ENCODE peak calls at places on chromosomes 7 and 10, in five cellular contexts. H is hepatocyte, Q is NT2/D1, Z is mucosa of descending colon, N is tibial nerve. U is an unnamed sample.
A peak's percentile ranks its signal among the peaks of the same experiment; 100 is the strongest.

GRCh38 chr10:113987805-113988204 is 55.9 kb upstream of the ADRB1 start:
- DNase-seq in Z (peak; percentile 57), N (peak; percentile 50), Q (no peak), H (no peak), U (no peak)

GRCh38 chr10:60942604-60943269 is 1.2 kb downstream of the RHOBTB1 start:
- DNase-seq in H (peak; percentile 65), Q (no peak), N (peak; percentile 57), Z (peak; percentile 68), U (peak; percentile 82)

GRCh38 chr7:151740180-151740845 is 136.6 kb downstream of the PRKAG2 start:
- DNase-seq in Z (no peak), N (no peak), Q (no peak), H (no peak), U (no peak)

GRCh38 chr7:51430480-51431086 is 114.0 kb upstream of the COBL start:
- DNase-seq in Z (peak; percentile 80), H (peak; percentile 78), Q (peak; percentile 76), N (peak; percentile 65), U (peak; percentile 75)

GRCh38 chr10:130024779-130025178 is 60.7 kb upstream of the EBF3 start:
- DNase-seq in N (no peak), Z (no peak), Q (no peak), H (no peak), U (no peak)

GRCh38 chr7:139471740-139472353 is 11.6 kb downstream of the KLRG2 start:
- DNase-seq in Q (no peak), H (no peak), Z (no peak), N (no peak), U (no peak)

GRCh38 chr10:48759113-48759901 is 74.6 kb downstream of the WDFY4 start:
- DNase-seq in Q (no peak), Z (no peak), N (peak; percentile 1), H (no peak), U (no peak)

GRCh38 chr10:21055339-21056135 is 158.4 kb upstream of the NEBL start:
- DNase-seq in Z (no peak), N (no peak), Q (no peak), H (no peak), U (no peak)

GRCh38 chr7:36032362-36032818 is 120.7 kb upstream of the EEPD1 start:
- DNase-seq in H (no peak), N (no peak), Z (no peak), Q (no peak), U (no peak)

GRCh38 chr10:127041561-127041960 is 136.3 kb downstream of the DOCK1 start:
- DNase-seq in N (no peak), Q (no peak), H (no peak), Z (no peak), U (no peak)

GRCh38 chr10:30200019-30200415 is 140.6 kb upstream of the JCAD start:
- DNase-seq in Z (no peak), H (no peak), N (no peak), Q (no peak), U (no peak)

GRCh38 chr7:86991844-86992243 is 67.6 kb downstream of the ELAPOR2 start:
- DNase-seq in Z (no peak), H (no peak), Q (no peak), N (no peak), U (no peak)

GRCh38 chr7:125279956-125280355 is 350.3 kb upstream of the POT1 start:
- DNase-seq in Q (no peak), Z (no peak), N (no peak), H (no peak), U (no peak)

GRCh38 chr7:25759281-25759680 is 392.7 kb upstream of the NFE2L3 start:
- DNase-seq in Z (no peak), H (no peak), N (no peak), Q (no peak), U (no peak)

GRCh38 chr7:126411032-126411820 is 841.5 kb downstream of the GRM8 start:
- DNase-seq in Q (no peak), Z (no peak), N (no peak), H (no peak), U (no peak)

GRCh38 chr10:116127296-116127695 is 145.7 kb downstream of the GFRA1 start:
- DNase-seq in Z (no peak), N (no peak), H (no peak), Q (no peak), U (no peak)

GRCh38 chr7:7681191-7681935 is 37.0 kb downstream of the RPA3 start:
- DNase-seq in Z (peak; percentile 89), N (peak; percentile 92), H (peak; percentile 65), Q (peak; percentile 32), U (no peak)

GRCh38 chr10:7412482-7413251 is 1.8 kb upstream of the SFMBT2 start:
- DNase-seq in Q (no peak), Z (peak; percentile 49), N (no peak), H (peak; percentile 63), U (peak; percentile 62)

GRCh38 chr10:129924375-129925085 is 39.5 kb downstream of the EBF3 start:
- DNase-seq in H (no peak), N (no peak), Q (no peak), Z (no peak), U (no peak)

GRCh38 chr7:157150825-157151412 is 12.2 kb downstream of the UBE3C start:
- DNase-seq in N (no peak), Q (no peak), H (peak; percentile 71), Z (no peak), U (no peak)

GRCh38 chr7:116955801-116956514 is 2.7 kb downstream of the ST7 start:
- DNase-seq in N (peak; percentile 14), Q (no peak), H (no peak), Z (no peak), U (no peak)

GRCh38 chr10:17073720-17074547 is 55.7 kb downstream of the CUBN start:
- DNase-seq in N (no peak), Q (no peak), H (no peak), Z (no peak), U (no peak)

GRCh38 chr7:156640949-156641485 is 443 bp downstream of the RNF32 start:
- DNase-seq in Z (peak; percentile 64), Q (no peak), N (no peak), H (peak; percentile 64), U (no peak)

GRCh38 chr10:43354879-43355380 is 16.5 kb upstream of the FXYD4 start:
- DNase-seq in H (no peak), Z (no peak), Q (no peak), N (no peak), U (no peak)

GRCh38 chr7:155378580-155378934 is 79.4 kb upstream of the EN2 start:
- DNase-seq in Z (no peak), N (no peak), H (no peak), Q (no peak), U (no peak)

DNA sequence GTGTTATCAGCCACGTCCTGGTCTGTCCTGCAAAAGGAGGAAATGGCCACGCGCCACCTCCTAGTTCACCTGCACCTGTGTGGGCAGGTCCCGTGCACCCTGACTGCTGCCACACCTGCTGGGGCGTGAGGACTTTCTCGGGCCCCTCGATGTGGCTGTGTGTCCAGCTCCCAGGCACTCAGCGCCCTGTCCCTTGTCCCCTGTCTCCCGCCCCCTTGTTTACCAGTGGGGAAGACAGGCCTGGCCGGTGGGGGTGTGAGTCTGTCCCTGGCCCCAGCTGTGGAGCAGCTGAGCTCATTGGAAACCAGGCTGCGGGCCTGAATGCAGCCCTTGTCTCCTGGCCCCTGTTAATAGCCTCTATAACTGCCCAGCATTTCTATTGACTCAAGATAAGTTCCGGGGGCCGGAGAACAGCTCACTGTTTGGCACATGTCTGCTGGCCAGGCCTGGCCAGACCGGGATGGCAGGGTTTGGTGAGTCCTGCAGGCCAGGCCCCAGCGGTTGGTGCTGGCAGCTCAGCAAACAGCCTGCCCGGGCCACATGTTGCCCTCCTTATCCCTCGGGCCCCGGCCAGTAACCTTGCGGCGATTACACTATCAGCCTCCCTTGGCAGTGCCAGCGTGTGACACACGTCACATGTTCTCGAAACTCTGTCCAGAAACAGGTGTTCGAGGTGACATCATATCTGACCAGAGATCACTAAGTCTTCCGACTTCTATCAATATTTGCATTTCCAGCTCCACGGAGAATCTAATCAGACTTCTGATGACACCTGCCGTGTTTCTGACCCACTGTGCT is 52.1 kb downstream of the FOXL3 start:
- DNase-seq in N (no peak), Z (peak; percentile 76), H (peak; percentile 80), Q (no peak), U (peak; percentile 79)
- H3K4me1 ChIP-seq in N (no peaks in the 10 kb centered on the region), Z (peaks cover 14% of the 10 kb centered on the region), H (peaks cover 27% of the 10 kb centered on the region), Q (peaks cover 10% of the 10 kb centered on the region), U (no peaks in the 10 kb centered on the region)

GRCh38 chr7:43588477-43589132 is 5.7 kb downstream of the STK17A start:
- DNase-seq in H (no peak), Q (no peak), Z (no peak), N (no peak), U (no peak)
- H3K4me1 ChIP-seq in H (peaks cover 18% of the 10 kb centered on the region), Q (peaks cover 3% of the 10 kb centered on the region), Z (peaks cover 57% of the 10 kb centered on the region), N (no peaks in the 10 kb centered on the region), U (peaks cover 3% of the 10 kb centered on the region)

GRCh38 chr7:38186593-38187314 is 8.7 kb downstream of the STARD3NL start:
- DNase-seq in Z (no peak), H (no peak), N (no peak), Q (no peak), U (no peak)

GRCh38 chr7:38189256-38189938 is 11.4 kb downstream of the STARD3NL start:
- DNase-seq in Z (no peak), H (no peak), Q (no peak), N (no peak), U (no peak)

GRCh38 chr7:38185938-38186337 is 7.9 kb downstream of the STARD3NL start:
- DNase-seq in H (no peak), N (no peak), Q (no peak), Z (no peak), U (no peak)

GRCh38 chr7:38190010-38190409 is 12.0 kb downstream of the STARD3NL start:
- DNase-seq in Z (no peak), H (no peak), Q (no peak), N (no peak), U (no peak)

DNA sequence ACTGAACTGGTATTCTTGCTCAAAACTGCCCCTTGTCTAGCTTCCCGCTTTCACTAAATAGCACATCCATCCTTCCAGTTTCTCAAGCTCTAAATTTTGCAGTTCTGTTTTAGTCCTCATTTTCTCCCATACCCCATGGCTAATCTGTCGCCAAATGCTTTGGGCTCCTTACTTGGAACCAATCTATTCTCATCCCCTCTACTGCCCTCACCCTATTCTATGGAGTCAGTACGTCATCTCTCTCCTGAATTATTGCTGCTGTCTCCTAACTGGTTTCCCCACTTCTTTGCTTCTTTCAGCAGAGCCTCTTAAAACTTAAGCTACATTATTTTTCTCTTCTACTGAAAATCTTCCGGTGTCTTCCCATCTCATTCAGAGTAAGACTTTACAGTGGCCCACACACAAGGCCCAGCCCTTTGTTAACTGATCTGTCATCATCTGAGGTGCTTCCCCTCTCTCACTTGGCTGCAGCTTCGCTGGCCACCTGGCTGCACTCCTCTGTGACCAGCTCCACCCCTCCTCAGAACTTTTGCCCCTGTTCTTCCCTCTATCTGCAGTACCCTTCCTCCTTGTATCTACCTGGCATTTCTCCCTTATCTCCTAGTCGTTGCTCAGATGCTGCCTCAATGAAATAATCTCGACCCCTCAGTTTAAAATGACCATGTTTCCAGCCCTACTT is 9.9 kb downstream of the STARD3NL start:
- DNase-seq in Z (no peak), N (no peak), Q (no peak), H (no peak), U (no peak)
- H3K4me1 ChIP-seq in Z (peaks cover 2% of the 10 kb centered on the region), N (no peaks in the 10 kb centered on the region), Q (no peaks in the 10 kb centered on the region), H (peaks cover 5% of the 10 kb centered on the region), U (peaks cover 6% of the 10 kb centered on the region)

DNA sequence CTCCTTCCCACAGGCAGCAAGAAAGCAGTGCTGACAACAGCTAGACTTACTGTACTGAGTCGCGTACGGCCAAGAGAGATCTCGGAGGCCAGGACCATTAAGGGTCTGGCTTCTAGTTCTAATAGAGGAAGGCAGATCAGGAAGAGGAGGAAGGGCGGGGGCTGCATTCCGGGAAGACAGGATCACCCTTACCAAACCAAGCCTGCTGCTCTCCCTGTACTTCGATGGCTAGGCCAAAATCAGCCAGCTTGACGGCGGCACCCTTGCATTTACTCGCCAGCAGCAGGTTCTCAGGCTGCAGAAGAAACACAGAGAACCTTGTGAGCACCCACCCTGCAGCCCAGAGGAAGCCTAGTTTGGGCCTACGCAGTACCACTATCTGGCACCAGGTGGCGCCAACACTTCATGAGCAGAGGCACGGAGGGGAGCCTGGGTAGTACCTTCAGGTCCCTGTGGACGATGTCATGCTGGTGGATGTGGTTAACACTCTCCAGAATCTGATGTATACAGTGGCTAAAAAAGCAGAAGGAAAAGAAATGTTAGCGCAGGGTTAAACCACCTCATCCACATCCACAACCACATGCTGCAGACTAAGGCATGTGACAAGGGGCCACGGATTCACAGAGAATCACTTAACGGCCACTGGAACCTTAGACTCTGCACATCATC is 25.4 kb downstream of the CAMK2G start:
- DNase-seq in H (peak; percentile 89), Z (peak; percentile 93), N (peak; percentile 96), Q (peak; percentile 52), U (peak; percentile 91)
- H3K4me1 ChIP-seq in H (no peaks in the 10 kb centered on the region), Z (no peaks in the 10 kb centered on the region), N (no peaks in the 10 kb centered on the region), Q (peaks cover 9% of the 10 kb centered on the region), U (peaks cover 3% of the 10 kb centered on the region)